ENCODE peak calls at places on chromosomes 11 and 22, in nine cellular contexts. Q, X, L, A, S, N, M, W and O are unnamed samples.

GRCh38 chr11:20511982-20512381 is 87.4 kb upstream of the SLC6A5 start:
- DNase-seq in Q (no peak), X (no peak), L (no peak), A (no peak), S (no peak), N (no peak), M (no peak), W (no peak), O (no peak)

GRCh38 chr11:97722065-97722464 is 1298.7 kb upstream of the CNTN5 start:
- DNase-seq in Q (no peak), X (no peak), L (no peak), A (peak), S (peak), N (no peak), M (no peak), W (no peak), O (peak)

GRCh38 chr11:103961010-103961409 is 75.4 kb upstream of the DDI1 start:
- DNase-seq in Q (no peak), X (no peak), L (no peak), A (no peak), S (no peak), N (no peak), M (peak), W (no peak), O (peak)

GRCh38 chr11:57476883-57477506 is 16.7 kb downstream of the RTN4RL2 start:
- DNase-seq in Q (no peak), X (no peak), L (no peak), A (peak), S (no peak), N (no peak), M (peak), W (peak), O (peak)

GRCh38 chr22:20966883-20967696 is at the start of gene AIFM3:
- DNase-seq in Q (no peak), X (no peak), L (no peak), A (no peak), S (no peak), N (no peak), M (no peak), W (no peak), O (no peak)

GRCh38 chr22:45551310-45552016 is 48.8 kb downstream of the FBLN1 start:
- DNase-seq in Q (no peak), X (no peak), L (peak), A (peak), S (no peak), N (peak), M (no peak), W (peak), O (no peak)

GRCh38 chr11:84408946-84409411 is 1122.8 kb upstream of the CCDC90B start:
- DNase-seq in Q (no peak), X (no peak), L (no peak), A (no peak), S (no peak), N (no peak), M (no peak), W (no peak), O (no peak)

GRCh38 chr11:10307411-10308207 is 2.7 kb downstream of the ADM start:
- DNase-seq in Q (peak), X (peak), L (peak), A (peak), S (peak), N (peak), M (peak), W (peak), O (peak)

GRCh38 chr22:40270748-40271373 is 75.4 kb upstream of the ADSL start:
- DNase-seq in Q (no peak), X (no peak), L (no peak), A (no peak), S (no peak), N (no peak), M (no peak), W (no peak), O (no peak)

GRCh38 chr11:57515332-57516060 is at the start of gene SLC43A1:
- DNase-seq in Q (no peak), X (peak), L (no peak), A (peak), S (peak), N (peak), M (peak), W (peak), O (peak)

GRCh38 chr11:34181856-34182405 is 76.5 kb downstream of the NAT10 start:
- DNase-seq in Q (no peak), X (no peak), L (no peak), A (no peak), S (no peak), N (no peak), M (no peak), W (no peak), O (no peak)

GRCh38 chr11:6297831-6298230 is 22.5 kb downstream of the CAVIN3 start:
- DNase-seq in Q (no peak), X (no peak), L (no peak), A (no peak), S (no peak), N (no peak), M (no peak), W (no peak), O (no peak)

GRCh38 chr11:87809256-87809655 is 366.0 kb downstream of the RAB38 start:
- DNase-seq in Q (no peak), X (no peak), L (no peak), A (no peak), S (no peak), N (no peak), M (no peak), W (peak), O (no peak)

GRCh38 chr22:30876925-30877553 is 91.5 kb downstream of the MORC2 start:
- DNase-seq in Q (peak), X (no peak), L (no peak), A (peak), S (no peak), N (peak), M (no peak), W (peak), O (peak)

GRCh38 chr11:35340101-35340500 is 79.3 kb downstream of the SLC1A2 start:
- DNase-seq in Q (no peak), X (no peak), L (no peak), A (no peak), S (no peak), N (no peak), M (no peak), W (no peak), O (no peak)

GRCh38 chr22:48181168-48181955 is 1418.9 kb downstream of the TBC1D22A start:
- DNase-seq in Q (no peak), X (no peak), L (no peak), A (no peak), S (no peak), N (no peak), M (no peak), W (no peak), O (no peak)

GRCh38 chr11:113447621-113448310 is 27.4 kb downstream of the DRD2 start:
- DNase-seq in Q (no peak), X (no peak), L (no peak), A (no peak), S (peak), N (no peak), M (no peak), W (no peak), O (peak)

GRCh38 chr22:38218661-38219331 is 17.0 kb downstream of the MAFF start:
- DNase-seq in Q (no peak), X (peak), L (peak), A (peak), S (peak), N (peak), M (peak), W (peak), O (peak)
- TF ChIP-seq POLR2A in Q (no peak), X (no peak), L (no peak), A (no peak), S (no peak), N (no peak), M (no peak), W (peak), O (peak)

GRCh38 chr11:65422104-65422632 is 430 bp upstream of the NEAT1 start:
- DNase-seq in Q (peak), X (peak), L (peak), A (peak), S (peak), N (peak), M (no peak), W (peak), O (peak)
- TF ChIP-seq POLR2A in Q (peak), X (peak), L (no peak), A (peak), S (peak), N (peak), M (no peak), W (no peak), O (no peak)

GRCh38 chr11:64231536-64231935 is 1.2 kb downstream of the DNAJC4 start:
- DNase-seq in Q (no peak), X (no peak), L (no peak), A (no peak), S (no peak), N (no peak), M (no peak), W (no peak), O (no peak)

GRCh38 chr11:64230985-64231365 is 627 bp downstream of the DNAJC4 start:
- DNase-seq in Q (no peak), X (no peak), L (no peak), A (no peak), S (no peak), N (peak), M (no peak), W (peak), O (no peak)

GRCh38 chr11:64229959-64230208 is 464 bp upstream of the DNAJC4 start:
- DNase-seq in Q (no peak), X (no peak), L (no peak), A (no peak), S (no peak), N (no peak), M (no peak), W (no peak), O (no peak)

GRCh38 chr11:64229090-64229958 is 1.0 kb upstream of the DNAJC4 start:
- DNase-seq in Q (no peak), X (no peak), L (no peak), A (no peak), S (no peak), N (peak), M (no peak), W (no peak), O (no peak)

GRCh38 chr11:64230209-64230984 is at the start of gene DNAJC4:
- DNase-seq in Q (peak), X (peak), L (peak), A (peak), S (peak), N (peak), M (peak), W (peak), O (peak)
- TF ChIP-seq POLR2A in Q (no peak), X (peak), L (peak), A (peak), S (peak), N (peak), M (peak), W (peak), O (no peak)

GRCh38 chr11:107816028-107816427 is 42.6 kb downstream of the SLC35F2 start:
- DNase-seq in Q (no peak), X (no peak), L (no peak), A (no peak), S (no peak), N (no peak), M (no peak), W (no peak), O (no peak)
- TF ChIP-seq POLR2A in Q (no peak), X (no peak), L (no peak), A (no peak), S (no peak), N (no peak), M (no peak), W (no peak), O (no peak)

GRCh38 chr11:11622772-11623531 is 1.1 kb upstream of the GALNT18 start:
- DNase-seq in Q (no peak), X (no peak), L (no peak), A (no peak), S (no peak), N (no peak), M (no peak), W (no peak), O (no peak)

GRCh38 chr11:11621881-11622706 is at the start of gene GALNT18:
- DNase-seq in Q (peak), X (peak), L (peak), A (peak), S (peak), N (peak), M (peak), W (peak), O (peak)

GRCh38 chr11:11618973-11619435 is 2.8 kb downstream of the GALNT18 start:
- DNase-seq in Q (no peak), X (no peak), L (no peak), A (no peak), S (no peak), N (no peak), M (peak), W (no peak), O (no peak)

GRCh38 chr11:11620966-11621880 is 582 bp downstream of the GALNT18 start:
- DNase-seq in Q (no peak), X (no peak), L (no peak), A (peak), S (peak), N (peak), M (peak), W (peak), O (peak)

GRCh38 chr11:11620251-11620965 is 1.4 kb downstream of the GALNT18 start:
- DNase-seq in Q (no peak), X (no peak), L (peak), A (peak), S (no peak), N (peak), M (peak), W (peak), O (peak)
- TF ChIP-seq POLR2A in Q (no peak), X (no peak), L (no peak), A (peak), S (no peak), N (no peak), M (peak), W (no peak), O (no peak)

DNA sequence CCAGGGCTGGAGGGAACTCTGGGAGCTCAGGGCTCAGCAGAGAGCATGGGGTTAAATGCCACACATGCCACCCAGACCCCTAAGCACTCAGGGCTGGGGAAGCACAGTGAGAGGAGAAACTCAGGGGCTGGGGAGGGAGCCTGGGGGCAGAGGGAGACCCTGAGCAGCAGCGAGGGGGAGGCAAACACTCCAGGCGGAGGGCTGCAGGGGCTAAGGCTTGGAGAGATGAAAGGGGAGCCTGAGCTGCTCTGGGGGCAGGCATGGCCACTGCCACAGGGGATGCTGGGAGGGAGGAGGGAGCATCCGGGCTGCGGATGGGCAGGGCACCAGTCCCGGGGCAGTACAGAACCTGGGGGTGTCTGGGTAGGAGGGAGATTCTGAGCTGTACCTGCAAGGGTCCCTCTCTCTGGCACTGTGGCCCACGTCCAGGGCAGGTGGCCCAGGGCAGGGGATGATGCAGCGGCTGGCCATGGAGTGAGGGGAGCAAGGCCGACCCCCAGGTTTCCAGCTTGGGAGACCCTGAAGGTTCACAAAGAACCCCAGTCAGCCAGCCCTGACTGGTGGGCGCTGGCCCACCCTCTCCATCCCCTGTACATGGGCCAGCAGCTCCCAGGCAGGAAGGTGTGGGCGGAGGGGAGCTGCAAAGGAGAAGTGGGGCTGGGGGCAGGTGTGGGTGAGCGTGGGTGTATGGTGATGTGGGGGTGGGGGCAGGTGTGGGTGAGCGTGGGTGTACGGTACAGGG is 2.0 kb upstream of the TNFRSF13C start:
- DNase-seq in Q (no peak), X (no peak), L (no peak), A (no peak), S (no peak), N (no peak), M (no peak), W (no peak), O (no peak)
- TF ChIP-seq POLR2A in Q (no peak), X (no peak), L (no peak), A (no peak), S (no peak), N (no peak), M (no peak), W (no peak), O (no peak)

GRCh38 chr11:119683783-119684182 is 45.2 kb downstream of the NECTIN1 start:
- DNase-seq in Q (no peak), X (no peak), L (no peak), A (no peak), S (no peak), N (no peak), M (no peak), W (no peak), O (no peak)
- TF ChIP-seq POLR2A in Q (no peak), X (no peak), L (no peak), A (no peak), S (no peak), N (no peak), M (no peak), W (no peak), O (no peak)